ENCODE peak calls at places on chromosome 19, in eight cellular contexts. M is Calu3; G is MCF 10A; C is tibial nerve; V is fibroblast of mammary gland; J is testis; B is CD8-positive, alpha-beta T cell; D is activated CD8-positive, alpha-beta T cell treated with anti-CD3 and anti-CD28 coated beads for 36 hours. Y is an unnamed sample.

GRCh38 chr19:19594371-19594770 is 24.1 kb downstream of the PBX4 start:
- DNase-seq in V (no peak), C (no peak), D (peak), M (no peak), G (no peak), J (no peak), B (no peak), Y (no peak)

GRCh38 chr19:51467864-51468544 is 9.8 kb upstream of the SIGLEC8 start:
- DNase-seq in B (no peak), D (no peak), C (no peak), J (no peak), M (no peak), G (no peak), V (no peak), Y (no peak)

GRCh38 chr19:30064021-30064699 is 122.1 kb downstream of the URI1 start:
- DNase-seq in B (peak), G (no peak), J (peak), C (no peak), V (no peak), M (no peak), D (no peak), Y (no peak)

GRCh38 chr19:45578861-45579260 is 5.7 kb downstream of the OPA3 start:
- DNase-seq in D (no peak), M (no peak), J (peak), B (no peak), G (no peak), C (no peak), V (no peak), Y (no peak)

GRCh38 chr19:13987101-13987890 is 18.8 kb downstream of the RFX1 start:
- DNase-seq in M (no peak), B (no peak), C (no peak), J (peak), G (no peak), D (no peak), V (no peak), Y (no peak)

GRCh38 chr19:403221-404036 is 5.5 kb downstream of the C2CD4C start:
- DNase-seq in B (no peak), M (no peak), V (no peak), G (no peak), C (peak), D (no peak), J (no peak), Y (no peak)

GRCh38 chr19:2618611-2619010 is 83.9 kb downstream of the GNG7 start:
- DNase-seq in D (peak), M (peak), G (peak), B (peak), C (no peak), J (no peak), V (peak), Y (no peak)

GRCh38 chr19:1045247-1045603 is 5.3 kb downstream of the ABCA7 start:
- DNase-seq in D (peak), B (no peak), G (peak), V (peak), M (peak), C (no peak), J (peak), Y (no peak)

GRCh38 chr19:43798026-43798545 is 4.2 kb downstream of the LYPD5 start:
- DNase-seq in G (no peak), J (no peak), V (no peak), M (no peak), B (no peak), C (no peak), D (no peak), Y (no peak)

GRCh38 chr19:49629659-49630058 is 10.3 kb downstream of the RRAS start:
- DNase-seq in D (no peak), G (no peak), M (no peak), J (no peak), V (no peak), C (no peak), B (no peak), Y (no peak)

GRCh38 chr19:469833-470232 is 9.0 kb upstream of the SHC2 start:
- DNase-seq in D (no peak), G (no peak), B (no peak), C (no peak), V (no peak), M (no peak), J (no peak), Y (no peak)

GRCh38 chr19:38012290-38012689 is 105.3 kb downstream of the SIPA1L3 start:
- DNase-seq in V (no peak), G (no peak), C (no peak), B (no peak), M (no peak), J (no peak), D (no peak), Y (no peak)

GRCh38 chr19:23776507-23777205 is 18.0 kb upstream of the ZNF681 start:
- DNase-seq in G (no peak), M (no peak), B (no peak), D (no peak), V (no peak), C (no peak), J (no peak), Y (no peak)

GRCh38 chr19:12639901-12640613 is 26.5 kb downstream of the MAN2B1 start:
- DNase-seq in B (peak), C (peak), G (no peak), J (peak), M (no peak), V (peak), D (peak), Y (peak)

GRCh38 chr19:30363073-30363472 is 9.1 kb upstream of the ZNF536 start:
- DNase-seq in D (no peak), M (no peak), G (no peak), J (no peak), B (no peak), V (no peak), C (no peak), Y (no peak)

GRCh38 chr19:41373993-41374392 is 2.3 kb upstream of the TMEM91 start:
- DNase-seq in M (no peak), J (peak), V (peak), C (peak), B (no peak), D (no peak), G (peak), Y (no peak)

GRCh38 chr19:14350866-14351265 is 30.4 kb upstream of the ADGRE5 start:
- DNase-seq in G (no peak), B (no peak), J (no peak), V (no peak), D (no peak), C (no peak), M (no peak), Y (no peak)

GRCh38 chr19:575527-576506 is 3.4 kb downstream of the BSG start:
- DNase-seq in J (peak), D (no peak), B (no peak), V (peak), C (no peak), M (no peak), G (peak), Y (no peak)

GRCh38 chr19:4046362-4046691 is 20.4 kb downstream of the ZBTB7A start:
- DNase-seq in B (no peak), D (no peak), G (no peak), M (no peak), V (no peak), J (no peak), C (no peak), Y (no peak)

GRCh38 chr19:38831142-38831605 is 420 bp downstream of the ECH1 start:
- DNase-seq in V (peak), G (peak), C (no peak), D (peak), M (peak), J (peak), B (no peak), Y (no peak)

GRCh38 chr19:11535792-11536595 is 2.7 kb upstream of the CNN1 start:
- DNase-seq in G (peak), V (peak), J (peak), C (peak), B (peak), M (peak), D (peak), Y (peak)

GRCh38 chr19:53333071-53333465 is 481 bp upstream of the ZNF845 start:
- DNase-seq in V (no peak), G (no peak), D (peak), J (peak), C (no peak), M (no peak), B (no peak), Y (peak)

GRCh38 chr19:868458-869244 is 9.2 kb downstream of the CFD start:
- DNase-seq in C (no peak), G (no peak), J (no peak), D (no peak), V (no peak), M (no peak), B (no peak), Y (no peak)

GRCh38 chr19:18202759-18203407 is 959 bp downstream of the RAB3A start:
- DNase-seq in G (no peak), D (peak), C (no peak), J (peak), B (peak), M (no peak), V (peak), Y (no peak)

GRCh38 chr19:19276386-19276785 is 3.3 kb upstream of the TM6SF2 start:
- DNase-seq in G (no peak), M (no peak), J (no peak), D (no peak), B (no peak), V (no peak), C (no peak), Y (no peak)

GRCh38 chr19:39828015-39828633 is 5.8 kb downstream of the DYRK1B start:
- DNase-seq in M (no peak), B (no peak), J (no peak), D (no peak), V (no peak), G (no peak), C (no peak), Y (no peak)

GRCh38 chr19:43776285-43776684 is 4.5 kb downstream of the KCNN4 start:
- DNase-seq in G (no peak), B (no peak), V (no peak), M (no peak), D (peak), C (no peak), J (no peak), Y (no peak)

GRCh38 chr19:1026189-1027019 is at the start of gene CNN2:
- DNase-seq in G (peak), V (peak), D (peak), J (peak), M (peak), C (peak), B (peak), Y (peak)

GRCh38 chr19:44657211-44657921 is 13.7 kb downstream of the PVR start:
- DNase-seq in J (peak), B (peak), M (peak), D (peak), V (peak), C (peak), G (peak), Y (peak)

GRCh38 chr19:29260477-29261317 is 47.7 kb upstream of the UQCRFS1 start:
- DNase-seq in V (peak), M (peak), C (no peak), D (peak), G (peak), B (no peak), J (peak), Y (peak)

GRCh38 chr19:2542341-2543069 is 66.6 kb downstream of the GADD45B start:
- DNase-seq in G (peak), D (no peak), V (peak), B (no peak), M (no peak), C (no peak), J (no peak), Y (no peak)

GRCh38 chr19:18419195-18419698 is at the start of gene SSBP4:
- DNase-seq in D (peak), G (peak), C (no peak), M (peak), J (peak), V (peak), B (peak), Y (peak)

GRCh38 chr19:46520616-46521015 is 24.9 kb upstream of the PNMA8B start:
- DNase-seq in M (no peak), B (no peak), C (no peak), G (no peak), J (peak), V (no peak), D (peak), Y (no peak)

GRCh38 chr19:52464798-52465470 is 11.6 kb downstream of the ZNF578 start:
- DNase-seq in C (no peak), M (no peak), B (no peak), J (peak), G (no peak), D (no peak), V (no peak), Y (no peak)

GRCh38 chr19:50046649-50047503 is 21.1 kb downstream of the ZNF473 start:
- DNase-seq in G (no peak), J (peak), C (peak), M (no peak), B (peak), D (peak), V (no peak), Y (no peak)

GRCh38 chr19:28294395-28294794 is 918.6 kb downstream of the UQCRFS1 start:
- DNase-seq in G (no peak), V (peak), B (no peak), M (no peak), J (no peak), D (no peak), C (no peak), Y (no peak)

GRCh38 chr19:55210120-55210493 is 806 bp upstream of the PTPRH start:
- DNase-seq in J (no peak), M (peak), G (peak), V (peak), B (no peak), D (no peak), C (no peak), Y (no peak)

GRCh38 chr19:1104452-1105216 is 840 bp downstream of the GPX4 start:
- DNase-seq in J (peak), D (peak), M (peak), C (peak), B (peak), G (peak), V (peak), Y (peak)

GRCh38 chr19:48283908-48284307 is 14.0 kb downstream of the ZNF114 start:
- DNase-seq in B (no peak), J (no peak), M (no peak), C (no peak), D (no peak), G (no peak), V (peak), Y (no peak)
- TF ChIP-seq CTCF in B (no peak), J (no peak), M (no peak), C (no peak), D (no peak), G (no peak), V (no peak), Y (no peak)

DNA sequence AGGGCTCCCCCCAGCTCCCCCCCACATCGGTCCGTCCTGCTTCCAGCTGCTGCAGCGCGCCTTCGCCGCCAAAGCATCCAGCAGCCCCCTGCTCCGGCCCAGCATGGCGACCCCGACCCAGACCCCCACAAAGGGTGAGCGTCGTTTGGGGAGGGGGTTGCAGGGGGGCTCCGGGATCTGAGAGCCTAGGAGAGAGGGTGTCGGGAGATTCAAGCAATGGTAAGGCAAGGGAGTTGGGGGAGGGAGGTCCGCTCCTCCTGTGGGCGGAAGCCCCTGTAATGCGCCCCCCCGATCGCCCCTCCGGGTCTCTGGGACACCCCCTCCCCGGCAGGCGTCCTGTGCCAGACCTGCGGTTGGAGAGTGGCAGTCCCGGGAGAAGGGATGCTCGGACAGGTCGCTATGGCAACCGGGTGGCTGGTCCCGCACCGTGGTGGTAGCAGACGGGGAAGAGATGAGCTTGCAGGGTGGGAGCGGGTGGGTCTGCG is at the start of gene FXYD7:
- DNase-seq in C (no peak), D (no peak), G (no peak), V (no peak), B (no peak), J (no peak), M (no peak), Y (no peak)
- TF ChIP-seq CTCF in C (no peak), D (peak), G (peak), V (no peak), B (peak), J (no peak), M (no peak), Y (peak)

DNA sequence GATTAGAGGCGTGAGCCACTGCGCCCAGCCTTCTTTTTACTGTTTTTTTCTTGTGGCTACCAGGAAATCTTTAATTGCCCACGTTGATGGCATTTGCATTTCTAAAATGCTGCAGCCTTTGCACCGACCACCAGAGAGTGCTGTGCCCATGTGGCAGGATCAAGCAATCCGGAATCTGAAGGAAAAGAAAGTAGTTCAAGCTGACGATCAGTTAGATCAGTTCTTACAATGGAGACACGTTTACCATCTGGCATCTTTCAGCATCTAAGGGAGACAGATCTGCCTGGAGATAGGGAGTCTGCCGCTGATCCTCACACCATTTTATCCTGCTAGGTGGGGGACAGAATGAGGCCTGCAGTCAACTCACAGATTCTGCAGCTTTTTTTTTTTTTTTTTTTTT is 19.9 kb downstream of the TINCR start:
- DNase-seq in G (peak), V (peak), D (peak), B (no peak), J (no peak), M (peak), C (no peak), Y (no peak)
- TF ChIP-seq CTCF in G (peak), V (peak), D (peak), B (peak), J (no peak), M (peak), C (no peak), Y (peak)

GRCh38 chr19:15456441-15456840 is 6.7 kb upstream of the WIZ start:
- DNase-seq in C (no peak), D (no peak), M (no peak), B (no peak), V (no peak), G (no peak), J (no peak), Y (no peak)

GRCh38 chr19:15454371-15454800 is 4.6 kb upstream of the WIZ start:
- DNase-seq in J (no peak), M (peak), G (no peak), B (no peak), D (no peak), C (no peak), V (no peak), Y (no peak)

GRCh38 chr19:15457701-15458484 is 6.5 kb downstream of the RASAL3 start:
- DNase-seq in V (no peak), G (no peak), D (no peak), M (no peak), C (no peak), J (no peak), B (no peak), Y (no peak)

GRCh38 chr19:15456871-15457700 is 7.3 kb downstream of the RASAL3 start:
- DNase-seq in G (no peak), C (no peak), D (peak), V (no peak), J (peak), M (peak), B (no peak), Y (no peak)

DNA sequence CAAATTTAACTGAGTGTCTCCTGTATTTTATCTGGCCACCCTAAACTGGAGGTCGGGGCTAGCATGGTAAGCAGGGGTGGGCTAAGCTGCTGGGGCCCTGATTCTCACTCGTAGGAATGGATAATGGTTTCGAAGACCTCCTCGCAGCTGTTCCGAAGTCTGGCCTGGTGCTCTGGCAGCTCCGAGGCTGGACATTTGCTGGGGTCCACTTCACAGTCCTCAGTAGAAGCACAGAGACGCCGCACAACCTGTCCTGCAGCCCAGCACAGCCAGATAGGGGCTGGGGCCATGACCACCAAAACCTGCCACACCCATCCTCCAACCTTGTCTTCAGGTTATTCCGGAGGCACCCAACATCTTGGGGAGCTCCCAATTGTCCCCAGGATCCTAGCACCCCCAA is 6.2 kb upstream of the WIZ start:
- DNase-seq in V (no peak), M (no peak), D (no peak), B (no peak), G (no peak), C (no peak), J (no peak), Y (no peak)
- TF ChIP-seq CTCF in V (no peak), M (no peak), D (no peak), B (no peak), G (no peak), C (no peak), J (no peak), Y (no peak)

Y was measured in progenitor cell of endocrine pancreas.